ENCODE peak calls at places on chromosome 17, in nine cellular contexts. L is heart left ventricle; X is hepatic stellate cell; N is amniotic epithelial cell; F is activated CD4-positive, alpha-beta T cell treated with anti-CD3 and anti-CD28 coated beads for 48 hours; R is activated T-helper 9 cell treated with anti-CD3 and anti-CD28 coated beads, Interleukin-2, amount 50 U/mL, for 16 hours; W is Peyer's patch; P is heart right ventricle; K is iris pigment epithelial cell. Q is an unnamed sample.
A peak's percentile ranks its signal among the peaks of the same experiment; 100 is the strongest.

GRCh38 chr17:61335845-61336655 is 63.6 kb upstream of the TBX2 start:
- DNase-seq in X (no peak), K (peak; percentile 41), R (no peak), N (no peak), L (peak; percentile 49), W (no peak), F (no peak), P (peak; percentile 29), Q (peak; percentile 36)

GRCh38 chr17:34254651-34255380 is at the start of gene CCL2:
- DNase-seq in N (no peak), P (peak; percentile 60), F (no peak), X (peak; percentile 55), L (peak; percentile 85), R (no peak), K (peak; percentile 74), W (peak; percentile 72), Q (peak; percentile 74)

GRCh38 chr17:60089097-60089844 is 10.6 kb upstream of the HEATR6 start:
- DNase-seq in W (peak; percentile 70), P (no peak), K (no peak), N (no peak), X (no peak), F (no peak), R (no peak), L (no peak), Q (no peak)

GRCh38 chr17:46935658-46936266 is 12.8 kb downstream of the GOSR2 start:
- DNase-seq in N (no peak), R (no peak), P (no peak), K (no peak), X (no peak), F (no peak), W (peak; percentile 80), L (no peak), Q (peak; percentile 54)

GRCh38 chr17:76382803-76383644 is 1.4 kb upstream of the SPHK1 start:
- DNase-seq in R (peak; percentile 47), F (peak; percentile 78), N (peak; percentile 44), P (peak; percentile 55), X (peak; percentile 86), K (peak; percentile 82), L (peak; percentile 51), W (peak; percentile 81), Q (peak; percentile 47)

GRCh38 chr17:3956983-3957382 is 7.3 kb downstream of the ATP2A3 start:
- DNase-seq in L (no peak), F (no peak), R (no peak), N (no peak), X (no peak), K (no peak), W (no peak), P (no peak), Q (no peak)

GRCh38 chr17:35900693-35901487 is 20.7 kb upstream of the CCL5 start:
- DNase-seq in L (no peak), R (no peak), F (no peak), X (peak; percentile 24), P (no peak), W (no peak), K (no peak), N (no peak), Q (no peak)

GRCh38 chr17:51629232-51629631 is 368.9 kb downstream of the UTP18 start:
- DNase-seq in K (no peak), L (no peak), X (no peak), N (no peak), P (no peak), R (no peak), F (no peak), W (no peak), Q (no peak)

GRCh38 chr17:78723957-78724356 is 58.1 kb downstream of the CYTH1 start:
- DNase-seq in P (no peak), X (no peak), W (no peak), N (no peak), K (no peak), R (no peak), L (no peak), F (no peak), Q (no peak)

GRCh38 chr17:77403854-77404253 is 263.1 kb downstream of the SEC14L1 start:
- DNase-seq in P (no peak), F (no peak), L (no peak), N (no peak), W (no peak), R (no peak), K (no peak), X (no peak), Q (no peak)

GRCh38 chr17:57407287-57408063 is 151.2 kb downstream of the MSI2 start:
- DNase-seq in N (no peak), R (no peak), K (no peak), X (no peak), P (no peak), F (no peak), L (no peak), W (no peak), Q (peak; percentile 80)